ENCODE peak calls at places on chromosome 15, in six cellular contexts. One of them, this sample, is unnamed. For H3K4me1, the result is how much of the 10 kb centered on the place peaks cover.

GRCh38 chr15:50353251-50353998 is 1.6 kb downstream of the GABPB1 start:
- DNase-seq in tibial artery: no peak
- DNase-seq in heart right ventricle: no peak
- DNase-seq in left lung: no peak
- DNase-seq in fibroblast of lung: peak
- DNase-seq in gastrocnemius medialis: no peak
- DNase-seq in this sample: no peak

GRCh38 chr15:75925440-75925839 is 21.8 kb downstream of the FBXO22 start:
- DNase-seq in tibial artery: no peak
- DNase-seq in fibroblast of lung: no peak
- DNase-seq in gastrocnemius medialis: no peak
- DNase-seq in heart right ventricle: no peak
- DNase-seq in left lung: no peak
- DNase-seq in this sample: no peak

GRCh38 chr15:65638681-65639089 is 16.9 kb downstream of the SLC24A1 start:
- DNase-seq in fibroblast of lung: peak
- DNase-seq in heart right ventricle: peak
- DNase-seq in tibial artery: no peak
- DNase-seq in left lung: no peak
- DNase-seq in gastrocnemius medialis: peak
- DNase-seq in this sample: no peak

GRCh38 chr15:80450811-80451321 is 46.7 kb downstream of the ARNT2 start:
- DNase-seq in gastrocnemius medialis: no peak
- DNase-seq in fibroblast of lung: no peak
- DNase-seq in heart right ventricle: no peak
- DNase-seq in left lung: no peak
- DNase-seq in tibial artery: no peak
- DNase-seq in this sample: no peak

GRCh38 chr15:77015651-77016320 is 20.9 kb downstream of the PSTPIP1 start:
- DNase-seq in gastrocnemius medialis: no peak
- DNase-seq in left lung: no peak
- DNase-seq in tibial artery: no peak
- DNase-seq in heart right ventricle: no peak
- DNase-seq in fibroblast of lung: no peak
- DNase-seq in this sample: peak

GRCh38 chr15:64775551-64776401 is at the start of gene RBPMS2:
- DNase-seq in gastrocnemius medialis: no peak
- DNase-seq in tibial artery: peak
- DNase-seq in fibroblast of lung: peak
- DNase-seq in heart right ventricle: peak
- DNase-seq in left lung: no peak
- DNase-seq in this sample: no peak

GRCh38 chr15:75186044-75186443 is 15.6 kb upstream of the C15orf39 start:
- DNase-seq in heart right ventricle: no peak
- DNase-seq in fibroblast of lung: no peak
- DNase-seq in gastrocnemius medialis: no peak
- DNase-seq in tibial artery: no peak
- DNase-seq in left lung: no peak
- DNase-seq in this sample: peak

GRCh38 chr15:64651573-64652260 is 123.7 kb downstream of the RBPMS2 start:
- DNase-seq in heart right ventricle: no peak
- DNase-seq in fibroblast of lung: no peak
- DNase-seq in tibial artery: no peak
- DNase-seq in left lung: no peak
- DNase-seq in gastrocnemius medialis: peak
- DNase-seq in this sample: no peak

GRCh38 chr15:57307527-57308193 is 68.6 kb upstream of the CGNL1 start:
- DNase-seq in heart right ventricle: no peak
- DNase-seq in left lung: no peak
- DNase-seq in fibroblast of lung: no peak
- DNase-seq in gastrocnemius medialis: no peak
- DNase-seq in tibial artery: no peak
- DNase-seq in this sample: no peak

GRCh38 chr15:68224546-68225250 is 4.8 kb downstream of the CLN6 start:
- DNase-seq in tibial artery: no peak
- DNase-seq in fibroblast of lung: no peak
- DNase-seq in left lung: no peak
- DNase-seq in gastrocnemius medialis: no peak
- DNase-seq in heart right ventricle: no peak
- DNase-seq in this sample: peak

GRCh38 chr15:76340198-76340801 is 3.7 kb downstream of the ISL2 start:
- DNase-seq in heart right ventricle: no peak
- DNase-seq in gastrocnemius medialis: no peak
- DNase-seq in tibial artery: no peak
- DNase-seq in fibroblast of lung: peak
- DNase-seq in left lung: no peak
- DNase-seq in this sample: peak

GRCh38 chr15:30791239-30791638 is 112.5 kb upstream of the FAN1 start:
- DNase-seq in left lung: no peak
- DNase-seq in heart right ventricle: no peak
- DNase-seq in fibroblast of lung: no peak
- DNase-seq in tibial artery: no peak
- DNase-seq in gastrocnemius medialis: no peak
- DNase-seq in this sample: no peak

GRCh38 chr15:73030280-73030679 is 22.0 kb upstream of the NEO1 start:
- DNase-seq in left lung: no peak
- DNase-seq in gastrocnemius medialis: no peak
- DNase-seq in tibial artery: no peak
- DNase-seq in fibroblast of lung: no peak
- DNase-seq in heart right ventricle: no peak
- DNase-seq in this sample: no peak

GRCh38 chr15:63595066-63595465 is 2.1 kb upstream of the FBXL22 start:
- DNase-seq in gastrocnemius medialis: no peak
- DNase-seq in tibial artery: no peak
- DNase-seq in fibroblast of lung: no peak
- DNase-seq in left lung: no peak
- DNase-seq in heart right ventricle: peak
- DNase-seq in this sample: peak

GRCh38 chr15:70354260-70354894 is 256.7 kb upstream of the TLE3 start:
- DNase-seq in tibial artery: no peak
- DNase-seq in left lung: no peak
- DNase-seq in heart right ventricle: no peak
- DNase-seq in fibroblast of lung: no peak
- DNase-seq in gastrocnemius medialis: no peak
- DNase-seq in this sample: peak

GRCh38 chr15:75200765-75201608 is 695 bp upstream of the C15orf39 start:
- DNase-seq in fibroblast of lung: peak
- DNase-seq in tibial artery: no peak
- DNase-seq in heart right ventricle: peak
- DNase-seq in left lung: peak
- DNase-seq in gastrocnemius medialis: no peak
- DNase-seq in this sample: no peak

GRCh38 chr15:69088300-69088965 is 72.0 kb upstream of the GLCE start:
- DNase-seq in gastrocnemius medialis: no peak
- DNase-seq in heart right ventricle: no peak
- DNase-seq in left lung: no peak
- DNase-seq in fibroblast of lung: no peak
- DNase-seq in tibial artery: no peak
- DNase-seq in this sample: no peak

GRCh38 chr15:71084264-71084663 is 31.0 kb upstream of the THSD4 start:
- DNase-seq in fibroblast of lung: no peak
- DNase-seq in tibial artery: no peak
- DNase-seq in gastrocnemius medialis: no peak
- DNase-seq in heart right ventricle: no peak
- DNase-seq in left lung: no peak
- DNase-seq in this sample: no peak

GRCh38 chr15:60933914-60934885 is 294.9 kb downstream of the RORA start:
- DNase-seq in fibroblast of lung: peak
- DNase-seq in gastrocnemius medialis: no peak
- DNase-seq in left lung: no peak
- DNase-seq in heart right ventricle: no peak
- DNase-seq in tibial artery: no peak
- DNase-seq in this sample: no peak

GRCh38 chr15:45094358-45094730 is 19.6 kb downstream of the DUOX2 start:
- DNase-seq in heart right ventricle: no peak
- DNase-seq in tibial artery: no peak
- DNase-seq in gastrocnemius medialis: no peak
- DNase-seq in fibroblast of lung: no peak
- DNase-seq in left lung: peak
- DNase-seq in this sample: peak

GRCh38 chr15:93289951-93290350 is 200.9 kb upstream of the RGMA start:
- DNase-seq in fibroblast of lung: no peak
- DNase-seq in gastrocnemius medialis: no peak
- DNase-seq in heart right ventricle: no peak
- DNase-seq in tibial artery: no peak
- DNase-seq in left lung: no peak
- DNase-seq in this sample: no peak

GRCh38 chr15:74664028-74664616 is 31.7 kb downstream of the EDC3 start:
- DNase-seq in heart right ventricle: no peak
- DNase-seq in left lung: peak
- DNase-seq in fibroblast of lung: peak
- DNase-seq in tibial artery: peak
- DNase-seq in gastrocnemius medialis: peak
- DNase-seq in this sample: no peak

GRCh38 chr15:36005542-36005941 is 459.6 kb upstream of the DPH6 start:
- DNase-seq in left lung: no peak
- DNase-seq in gastrocnemius medialis: no peak
- DNase-seq in heart right ventricle: no peak
- DNase-seq in fibroblast of lung: no peak
- DNase-seq in tibial artery: no peak
- DNase-seq in this sample: no peak

GRCh38 chr15:22778796-22779195 is 7.6 kb upstream of the NIPA1 start:
- DNase-seq in gastrocnemius medialis: no peak
- DNase-seq in left lung: no peak
- DNase-seq in fibroblast of lung: peak
- DNase-seq in heart right ventricle: no peak
- DNase-seq in tibial artery: no peak
- DNase-seq in this sample: no peak

GRCh38 chr15:25527118-25527517 is 88.3 kb upstream of the UBE3A start:
- DNase-seq in gastrocnemius medialis: no peak
- DNase-seq in tibial artery: no peak
- DNase-seq in left lung: no peak
- DNase-seq in heart right ventricle: no peak
- DNase-seq in fibroblast of lung: peak
- DNase-seq in this sample: no peak

GRCh38 chr15:42456539-42456938 is 34.4 kb downstream of the ZNF106 start:
- DNase-seq in tibial artery: no peak
- DNase-seq in gastrocnemius medialis: no peak
- DNase-seq in heart right ventricle: no peak
- DNase-seq in fibroblast of lung: peak
- DNase-seq in left lung: no peak
- DNase-seq in this sample: no peak

GRCh38 chr15:70198441-70199123 is 100.9 kb upstream of the TLE3 start:
- DNase-seq in fibroblast of lung: peak
- DNase-seq in gastrocnemius medialis: no peak
- DNase-seq in left lung: no peak
- DNase-seq in heart right ventricle: no peak
- DNase-seq in tibial artery: no peak
- DNase-seq in this sample: no peak

GRCh38 chr15:93830221-93830765 is 401.1 kb upstream of the MCTP2 start:
- DNase-seq in fibroblast of lung: no peak
- DNase-seq in tibial artery: no peak
- DNase-seq in heart right ventricle: no peak
- DNase-seq in left lung: no peak
- DNase-seq in gastrocnemius medialis: no peak
- DNase-seq in this sample: no peak

GRCh38 chr15:96343529-96344072 is 13.1 kb downstream of the NR2F2 start:
- DNase-seq in fibroblast of lung: peak
- DNase-seq in gastrocnemius medialis: no peak
- DNase-seq in heart right ventricle: no peak
- DNase-seq in tibial artery: no peak
- DNase-seq in left lung: no peak
- DNase-seq in this sample: no peak

GRCh38 chr15:100919481-100920405 is 586 bp downstream of the LRRK1 start:
- DNase-seq in fibroblast of lung: peak
- DNase-seq in left lung: peak
- DNase-seq in gastrocnemius medialis: no peak
- DNase-seq in tibial artery: no peak
- DNase-seq in heart right ventricle: no peak
- DNase-seq in this sample: peak
- H3K27ac ChIP-seq in fibroblast of lung: no peak
- H3K27ac ChIP-seq in left lung: no peak
- H3K27ac ChIP-seq in gastrocnemius medialis: no peak
- H3K27ac ChIP-seq in tibial artery: peak
- H3K27ac ChIP-seq in heart right ventricle: no peak
- H3K27ac ChIP-seq in this sample: no peak

GRCh38 chr15:32824777-32825176 is 107.0 kb downstream of the GREM1 start:
- DNase-seq in fibroblast of lung: peak
- DNase-seq in gastrocnemius medialis: no peak
- DNase-seq in left lung: no peak
- DNase-seq in heart right ventricle: no peak
- DNase-seq in tibial artery: no peak
- DNase-seq in this sample: no peak
- H3K4me1 ChIP-seq in fibroblast of lung: under half
- H3K4me1 ChIP-seq in gastrocnemius medialis: under half
- H3K4me1 ChIP-seq in left lung: under half
- H3K4me1 ChIP-seq in heart right ventricle: under half
- H3K4me1 ChIP-seq in tibial artery: under half
- H3K4me1 ChIP-seq in this sample: under half

GRCh38 chr15:89813381-89814111 is 1.1 kb downstream of the ANPEP start:
- DNase-seq in heart right ventricle: no peak
- DNase-seq in tibial artery: no peak
- DNase-seq in left lung: no peak
- DNase-seq in fibroblast of lung: no peak
- DNase-seq in gastrocnemius medialis: no peak
- DNase-seq in this sample: no peak
- H3K4me3 ChIP-seq in heart right ventricle: peak
- H3K4me3 ChIP-seq in tibial artery: peak
- H3K4me3 ChIP-seq in left lung: peak
- H3K4me3 ChIP-seq in fibroblast of lung: peak
- H3K4me3 ChIP-seq in gastrocnemius medialis: peak
- H3K4me3 ChIP-seq in this sample: no peak

DNA sequence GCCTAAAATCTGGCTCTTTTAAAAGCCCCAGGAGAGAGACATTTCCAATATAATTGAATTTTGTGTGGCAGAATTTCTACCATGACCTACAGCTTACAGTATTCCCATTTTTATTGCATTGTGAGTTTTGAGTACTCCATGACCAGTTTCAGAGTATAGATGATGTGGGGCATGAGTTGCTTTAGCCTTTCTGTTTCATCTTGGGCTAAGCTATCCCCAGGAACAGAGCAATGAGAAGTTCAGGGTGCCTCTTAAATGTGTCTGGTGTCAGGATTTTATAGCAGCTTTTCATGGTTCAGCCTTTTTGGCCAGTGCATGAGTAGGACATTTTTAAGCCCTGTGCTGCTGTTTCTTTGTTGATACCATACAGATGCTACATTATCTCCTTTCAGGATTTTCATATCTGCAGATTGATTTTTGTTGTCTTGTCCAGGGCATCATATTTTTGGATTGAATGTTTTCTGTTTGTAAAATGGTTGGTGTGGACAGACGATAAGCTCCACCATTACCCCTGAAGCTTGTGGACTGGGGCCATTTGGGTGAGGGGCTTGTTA is 3.5 kb downstream of the ABHD2 start:
- DNase-seq in left lung: no peak
- DNase-seq in tibial artery: no peak
- DNase-seq in gastrocnemius medialis: no peak
- DNase-seq in fibroblast of lung: no peak
- DNase-seq in heart right ventricle: no peak
- DNase-seq in this sample: no peak
- H3K27ac ChIP-seq in left lung: peak
- H3K27ac ChIP-seq in tibial artery: peak
- H3K27ac ChIP-seq in gastrocnemius medialis: peak
- H3K27ac ChIP-seq in fibroblast of lung: peak
- H3K27ac ChIP-seq in heart right ventricle: peak
- H3K27ac ChIP-seq in this sample: peak

This sample was measured in aorta.